ENCODE peak calls at places on chromosomes 11 and 22, in nine cellular contexts. G is tibial nerve, D is adrenal gland, B is esophagus squamous epithelium, Z is uterus, K is spleen, J is A549, O is IMR-90, F is ovary. E is an unnamed sample.

GRCh38 chr11:124753207-124753606 is 1.2 kb upstream of the VSIG2 start:
- DNase-seq in G (no peak), D (no peak), B (no peak), Z (no peak), K (no peak), J (no peak), O (no peak), F (no peak), E (no peak)

GRCh38 chr22:29457730-29458129 is 19.3 kb downstream of the RFPL1 start:
- DNase-seq in G (no peak), D (no peak), B (no peak), Z (no peak), K (peak; percentile 43), J (peak; percentile 77), O (peak; percentile 37), F (no peak), E (no peak)

GRCh38 chr11:122115520-122116343 is at the start of gene BLID:
- DNase-seq in G (peak; percentile 42), D (peak; percentile 35), B (no peak), Z (peak; percentile 52), K (no peak), J (no peak), O (peak; percentile 46), F (no peak), E (peak; percentile 70)

GRCh38 chr11:114099392-114100178 is 40.1 kb downstream of the ZBTB16 start:
- DNase-seq in G (no peak), D (no peak), B (no peak), Z (no peak), K (no peak), J (no peak), O (no peak), F (no peak), E (peak; percentile 54)

GRCh38 chr22:36379593-36380361 is 8.0 kb downstream of the MYH9 start:
- DNase-seq in G (no peak), D (no peak), B (no peak), Z (no peak), K (peak; percentile 89), J (no peak), O (peak; percentile 59), F (no peak), E (no peak)

GRCh38 chr11:107619926-107620325 is 29.0 kb downstream of the ELMOD1 start:
- DNase-seq in G (no peak), D (no peak), B (no peak), Z (no peak), K (no peak), J (no peak), O (peak; percentile 23), F (no peak), E (no peak)

GRCh38 chr11:9524001-9524400 is 49.5 kb upstream of the WEE1 start:
- DNase-seq in G (no peak), D (no peak), B (no peak), Z (no peak), K (no peak), J (no peak), O (no peak), F (no peak), E (no peak)

GRCh38 chr11:12531681-12532080 is 142.5 kb upstream of the TEAD1 start:
- DNase-seq in G (no peak), D (no peak), B (no peak), Z (no peak), K (no peak), J (no peak), O (peak; percentile 72), F (no peak), E (peak; percentile 3)

GRCh38 chr11:16811136-16812020 is 72.9 kb downstream of the C11orf58 start:
- DNase-seq in G (no peak), D (no peak), B (no peak), Z (no peak), K (peak; percentile 53), J (no peak), O (no peak), F (no peak), E (peak; percentile 51)

GRCh38 chr22:49678842-49679170 is 148.9 kb downstream of the BRD1 start:
- DNase-seq in G (no peak), D (no peak), B (no peak), Z (no peak), K (no peak), J (no peak), O (no peak), F (no peak), E (peak; percentile 28)

GRCh38 chr11:117188620-117189081 is 10.1 kb downstream of the SIDT2 start:
- DNase-seq in G (no peak), D (peak; percentile 33), B (no peak), Z (peak; percentile 11), K (peak; percentile 80), J (no peak), O (no peak), F (no peak), E (peak; percentile 74)

GRCh38 chr11:14499560-14500180 is at the start of gene COPB1:
- DNase-seq in G (peak; percentile 83), D (peak; percentile 94), B (peak; percentile 54), Z (peak; percentile 86), K (peak; percentile 98), J (peak; percentile 76), O (peak; percentile 95), F (peak; percentile 90), E (peak; percentile 95)

GRCh38 chr22:48719978-48720661 is 1107.6 kb downstream of the BRD1 start:
- DNase-seq in G (no peak), D (no peak), B (no peak), Z (no peak), K (peak; percentile 40), J (peak; percentile 10), O (no peak), F (no peak), E (peak; percentile 37)

GRCh38 chr22:43173566-43173965 is 13.4 kb downstream of the TTLL12 start:
- DNase-seq in G (no peak), D (no peak), B (no peak), Z (no peak), K (peak; percentile 56), J (no peak), O (no peak), F (no peak), E (no peak)

GRCh38 chr11:129652828-129653227 is 162.8 kb upstream of the TMEM45B start:
- DNase-seq in G (no peak), D (no peak), B (no peak), Z (no peak), K (no peak), J (no peak), O (peak; percentile 79), F (no peak), E (no peak)

GRCh38 chr22:29031236-29031982 is 30.2 kb downstream of the C22orf31 start:
- DNase-seq in G (peak; percentile 27), D (peak; percentile 90), B (no peak), Z (peak; percentile 65), K (no peak), J (peak; percentile 64), O (peak; percentile 98), F (peak; percentile 62), E (peak; percentile 87)

GRCh38 chr11:102109896-102110760 is at the start of gene YAP1:
- DNase-seq in G (peak; percentile 80), D (peak; percentile 87), B (no peak), Z (peak; percentile 93), K (peak; percentile 91), J (peak; percentile 25), O (peak; percentile 91), F (peak; percentile 91), E (peak; percentile 94)
- TF ChIP-seq CTCF in G (no peak), D (no peak), B (no peak), Z (peak; percentile 35), K (no peak), J (no peak), O (no peak), F (peak; percentile 26), E (no peak)

GRCh38 chr11:109937968-109938367 is 155.2 kb upstream of the ZC3H12C start:
- DNase-seq in G (no peak), D (no peak), B (no peak), Z (no peak), K (no peak), J (no peak), O (no peak), F (no peak), E (no peak)

GRCh38 chr11:109940816-109941215 is 152.4 kb upstream of the ZC3H12C start:
- DNase-seq in G (no peak), D (no peak), B (no peak), Z (no peak), K (no peak), J (peak; percentile 28), O (peak; percentile 97), F (no peak), E (no peak)

GRCh38 chr11:109934151-109934550 is 159.0 kb upstream of the ZC3H12C start:
- DNase-seq in G (no peak), D (no peak), B (no peak), Z (no peak), K (no peak), J (no peak), O (no peak), F (no peak), E (no peak)

GRCh38 chr11:109939176-109939810 is 153.9 kb upstream of the ZC3H12C start:
- DNase-seq in G (no peak), D (peak; percentile 61), B (no peak), Z (no peak), K (no peak), J (peak; percentile 38), O (peak; percentile 84), F (no peak), E (no peak)
- TF ChIP-seq POLR2A in G (no peak), D (no peak), B (no peak), Z (no peak), K (no peak), J (no peak), O (no peak), F (no peak), E (no peak)

GRCh38 chr11:119849872-119850271 is 120.9 kb upstream of the NECTIN1 start:
- DNase-seq in G (no peak), D (no peak), B (no peak), Z (no peak), K (no peak), J (no peak), O (no peak), F (no peak), E (no peak)
- TF ChIP-seq CTCF in G (no peak), D (no peak), B (no peak), Z (no peak), K (no peak), J (no peak), O (no peak), F (no peak), E (no peak)

GRCh38 chr11:44980533-44981427 is 30.1 kb upstream of the TP53I11 start:
- DNase-seq in G (no peak), D (no peak), B (no peak), Z (no peak), K (peak; percentile 79), J (no peak), O (no peak), F (no peak), E (peak; percentile 41)

GRCh38 chr11:44978279-44978960 is 27.7 kb upstream of the TP53I11 start:
- DNase-seq in G (no peak), D (no peak), B (no peak), Z (no peak), K (no peak), J (no peak), O (no peak), F (no peak), E (no peak)

GRCh38 chr11:44977493-44977984 is 26.9 kb upstream of the TP53I11 start:
- DNase-seq in G (no peak), D (no peak), B (no peak), Z (no peak), K (no peak), J (peak; percentile 34), O (peak; percentile 14), F (no peak), E (no peak)

GRCh38 chr11:44978961-44979331 is 28.3 kb upstream of the TP53I11 start:
- DNase-seq in G (no peak), D (no peak), B (no peak), Z (no peak), K (peak; percentile 59), J (peak; percentile 63), O (no peak), F (no peak), E (no peak)

GRCh38 chr11:44979536-44980399 is 29.1 kb upstream of the TP53I11 start:
- DNase-seq in G (no peak), D (no peak), B (no peak), Z (no peak), K (peak; percentile 68), J (peak; percentile 75), O (no peak), F (no peak), E (peak; percentile 40)
- TF ChIP-seq POLR2A in G (no peak), D (no peak), B (no peak), Z (no peak), K (no peak), J (no peak), O (no peak), F (no peak), E (no peak)